ENCODE peak calls at places on chromosome 13, in four cellular contexts. H, K, U and J are unnamed samples. For H3K9me3, the result is how much of the 10 kb centered on the place peaks cover.

GRCh38 chr13:44474122-44474910 is 100.7 kb downstream of the SERP2 start:
- DNase-seq in H (no peak), K (peak), U (peak), J (no peak)

GRCh38 chr13:95155093-95155492 is 146.2 kb downstream of the ABCC4 start:
- DNase-seq in H (no peak), K (peak), U (no peak), J (no peak)

GRCh38 chr13:91311491-91311890 is 36.0 kb upstream of the MIR17HG start:
- DNase-seq in H (no peak), K (no peak), U (no peak), J (no peak)

GRCh38 chr13:106867249-106867648 is 299.3 kb upstream of the ARGLU1 start:
- DNase-seq in H (no peak), K (peak), U (peak), J (no peak)

GRCh38 chr13:113532156-113532806 is 41.8 kb upstream of the DCUN1D2 start:
- DNase-seq in H (peak), K (no peak), U (no peak), J (no peak)

GRCh38 chr13:46648166-46648607 is 95.2 kb downstream of the LRCH1 start:
- DNase-seq in H (no peak), K (peak), U (peak), J (peak)

GRCh38 chr13:25886438-25887214 is 165.2 kb downstream of the SHISA2 start:
- DNase-seq in H (no peak), K (peak), U (peak), J (no peak)

GRCh38 chr13:75621147-75621546 is 15.0 kb upstream of the LMO7 start:
- DNase-seq in H (no peak), K (peak), U (no peak), J (no peak)

GRCh38 chr13:97366172-97366688 is 67.7 kb upstream of the RAP2A start:
- DNase-seq in H (no peak), K (peak), U (peak), J (no peak)

GRCh38 chr13:24875566-24875965 is 111.6 kb downstream of the RNF17 start:
- DNase-seq in H (no peak), K (no peak), U (no peak), J (no peak)

GRCh38 chr13:111867657-111868056 is 199.3 kb upstream of the SOX1 start:
- DNase-seq in H (no peak), K (no peak), U (no peak), J (no peak)

GRCh38 chr13:33676045-33676699 is 141.8 kb upstream of the RFC3 start:
- DNase-seq in H (no peak), K (peak), U (peak), J (no peak)

GRCh38 chr13:71813187-71813586 is 53.8 kb downstream of the DACH1 start:
- DNase-seq in H (no peak), K (no peak), U (no peak), J (no peak)

GRCh38 chr13:52454459-52454824 is 836 bp upstream of the CKAP2 start:
- DNase-seq in H (no peak), K (peak), U (peak), J (peak)

GRCh38 chr13:94239135-94239534 is 240.3 kb downstream of the DCT start:
- DNase-seq in H (no peak), K (peak), U (peak), J (no peak)

GRCh38 chr13:100987993-100988392 is 313.4 kb upstream of the TMTC4 start:
- DNase-seq in H (peak), K (peak), U (no peak), J (no peak)

GRCh38 chr13:112657850-112658445 is 31.9 kb upstream of the ATP11A start:
- DNase-seq in H (no peak), K (peak), U (peak), J (no peak)

GRCh38 chr13:56902276-56902675 is 238.4 kb upstream of the PRR20A start:
- DNase-seq in H (no peak), K (no peak), U (no peak), J (no peak)

GRCh38 chr13:26646603-26647002 is 89.1 kb downstream of the WASF3 start:
- DNase-seq in H (no peak), K (no peak), U (no peak), J (no peak)

GRCh38 chr13:59442946-59443345 is 720.8 kb downstream of the DIAPH3 start:
- DNase-seq in H (no peak), K (no peak), U (peak), J (no peak)

GRCh38 chr13:49023441-49023840 is 47.7 kb downstream of the FNDC3A start:
- DNase-seq in H (no peak), K (peak), U (peak), J (no peak)

GRCh38 chr13:113837554-113838355 is 26.1 kb downstream of the GAS6 start:
- DNase-seq in H (no peak), K (peak), U (peak), J (no peak)

GRCh38 chr13:31896427-31896826 is 135.1 kb upstream of the FRY start:
- DNase-seq in H (no peak), K (no peak), U (peak), J (peak)

GRCh38 chr13:35512271-35512920 is 35.9 kb upstream of the MAB21L1 start:
- DNase-seq in H (no peak), K (peak), U (peak), J (no peak)

GRCh38 chr13:18953139-18953930 is 228.3 kb downstream of the TUBA3C start:
- DNase-seq in H (no peak), K (no peak), U (no peak), J (no peak)

GRCh38 chr13:18959996-18960395 is 221.6 kb downstream of the TUBA3C start:
- DNase-seq in H (no peak), K (no peak), U (no peak), J (no peak)

GRCh38 chr13:18959229-18959628 is 222.4 kb downstream of the TUBA3C start:
- DNase-seq in H (no peak), K (no peak), U (no peak), J (no peak)

GRCh38 chr13:18954254-18954653 is 227.4 kb downstream of the TUBA3C start:
- DNase-seq in H (no peak), K (no peak), U (no peak), J (no peak)

GRCh38 chr13:18956473-18957078 is 225.0 kb downstream of the TUBA3C start:
- DNase-seq in H (no peak), K (no peak), U (no peak), J (no peak)
- H3K9me3 ChIP-seq in H (under half), K (under half), U (under half), J (under half)

GRCh38 chr13:98510156-98510509 is 66.8 kb downstream of the STK24 start:
- DNase-seq in H (no peak), K (no peak), U (no peak), J (no peak)

GRCh38 chr13:98506343-98507059 is 70.4 kb downstream of the STK24 start:
- DNase-seq in H (no peak), K (no peak), U (no peak), J (no peak)

GRCh38 chr13:98507060-98507797 is 69.7 kb downstream of the STK24 start:
- DNase-seq in H (no peak), K (peak), U (peak), J (no peak)

GRCh38 chr13:98509271-98510155 is 67.4 kb downstream of the STK24 start:
- DNase-seq in H (no peak), K (peak), U (peak), J (no peak)

DNA sequence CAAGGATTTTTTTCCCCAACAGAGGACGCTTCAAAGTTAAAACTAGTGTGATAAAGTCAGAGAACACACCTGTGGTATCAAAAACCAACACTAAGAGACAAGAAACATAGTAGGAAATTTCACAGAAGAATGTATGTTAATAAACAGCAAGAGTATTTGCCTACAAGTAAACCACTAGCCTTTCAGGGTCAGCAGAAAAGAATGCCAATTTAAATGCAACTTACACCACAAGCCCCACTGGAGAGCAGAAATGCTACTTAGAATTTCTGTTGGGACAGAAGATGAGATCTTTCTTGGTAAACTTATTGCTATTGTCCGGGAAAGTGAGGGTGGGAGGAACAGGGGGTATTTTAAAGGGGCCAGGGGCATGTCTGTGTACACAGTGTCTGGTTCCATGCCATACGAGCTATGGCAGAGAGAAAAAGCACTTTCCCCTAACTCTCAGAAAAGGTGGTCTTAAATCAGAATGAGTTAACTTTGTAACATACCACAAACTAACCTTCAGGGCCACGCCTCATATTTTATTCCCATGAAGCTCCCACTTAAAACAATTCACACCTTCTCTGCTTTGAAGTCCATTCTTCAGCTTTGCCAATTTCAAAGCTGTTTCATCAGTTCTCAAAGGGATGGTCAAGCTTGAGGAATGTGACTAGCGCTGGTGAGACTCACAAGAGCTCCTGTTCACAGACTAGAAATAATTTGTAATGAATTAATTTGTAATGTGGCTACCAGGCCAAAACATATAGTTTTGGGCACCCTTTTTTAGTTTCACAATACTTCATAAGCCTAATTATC is 68.4 kb downstream of the STK24 start:
- DNase-seq in H (no peak), K (no peak), U (peak), J (no peak)
- H3K4me2 ChIP-seq in H (no peak), K (peak), U (peak), J (no peak)

GRCh38 chr13:64935441-64935840 is 2294.7 kb downstream of the PCDH9 start:
- DNase-seq in H (no peak), K (no peak), U (no peak), J (no peak)

GRCh38 chr13:64934569-64935362 is 2295.4 kb downstream of the PCDH9 start:
- DNase-seq in H (no peak), K (no peak), U (no peak), J (no peak)

GRCh38 chr13:64937302-64937701 is 2292.8 kb downstream of the PCDH9 start:
- DNase-seq in H (no peak), K (no peak), U (no peak), J (no peak)

GRCh38 chr13:64936879-64937278 is 2293.3 kb downstream of the PCDH9 start:
- DNase-seq in H (no peak), K (no peak), U (no peak), J (no peak)

GRCh38 chr13:64938660-64939059 is 2291.5 kb downstream of the PCDH9 start:
- DNase-seq in H (no peak), K (no peak), U (no peak), J (no peak)
- H2AFZ ChIP-seq in H (no peak), K (no peak), U (no peak), J (no peak)

DNA sequence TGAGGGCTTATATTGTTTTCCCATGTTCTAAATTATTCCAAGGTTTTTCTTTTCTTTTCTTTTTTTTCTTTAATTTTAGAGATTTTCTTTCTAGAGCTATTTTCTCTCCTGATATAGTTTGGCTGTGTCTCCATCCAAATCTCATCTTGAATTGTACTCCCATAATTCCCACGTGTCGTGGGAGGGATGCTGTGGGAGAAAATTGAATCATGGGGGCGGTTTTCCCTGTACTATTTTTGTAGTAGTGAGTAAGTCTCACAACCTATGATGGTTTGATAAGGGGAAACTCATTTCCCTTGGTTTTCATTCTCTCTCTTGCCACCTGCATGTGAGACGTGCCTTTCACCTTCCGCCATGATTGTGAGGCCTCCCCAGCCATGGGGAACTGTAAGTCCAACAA is 1906.4 kb upstream of the PRR20A start:
- DNase-seq in H (no peak), K (no peak), U (no peak), J (no peak)
- H3K9me3 ChIP-seq in H (under half), K (under half), U (under half), J (under half)